ENCODE peak calls at places on chromosomes 3 and 15, in nine cellular contexts. One of them, this sample, is unnamed.

GRCh38 chr3:123072564-123072963 is 5.7 kb downstream of the PDIA5 start:
- DNase-seq in heart right ventricle: no peak
- DNase-seq in coronary artery: peak
- DNase-seq in BE2C: no peak
- DNase-seq in astrocyte: no peak
- DNase-seq in neural progenitor cell: no peak
- DNase-seq in endothelial cell: no peak
- DNase-seq in WTC11: no peak
- DNase-seq in CD8-positive, alpha-beta T cell: no peak
- DNase-seq in this sample: peak

GRCh38 chr3:15633159-15633558 is 31.6 kb downstream of the BTD start:
- DNase-seq in heart right ventricle: no peak
- DNase-seq in coronary artery: no peak
- DNase-seq in BE2C: no peak
- DNase-seq in astrocyte: no peak
- DNase-seq in neural progenitor cell: peak
- DNase-seq in endothelial cell: no peak
- DNase-seq in WTC11: no peak
- DNase-seq in CD8-positive, alpha-beta T cell: no peak
- DNase-seq in this sample: no peak

GRCh38 chr15:80732818-80733217 is 37.7 kb downstream of the ABHD17C start:
- DNase-seq in heart right ventricle: no peak
- DNase-seq in coronary artery: no peak
- DNase-seq in BE2C: no peak
- DNase-seq in astrocyte: no peak
- DNase-seq in neural progenitor cell: no peak
- DNase-seq in endothelial cell: no peak
- DNase-seq in WTC11: no peak
- DNase-seq in CD8-positive, alpha-beta T cell: no peak
- DNase-seq in this sample: no peak

GRCh38 chr15:95715919-95716318 is 614.6 kb upstream of the NR2F2 start:
- DNase-seq in heart right ventricle: no peak
- DNase-seq in coronary artery: no peak
- DNase-seq in BE2C: no peak
- DNase-seq in astrocyte: peak
- DNase-seq in neural progenitor cell: peak
- DNase-seq in endothelial cell: no peak
- DNase-seq in WTC11: peak
- DNase-seq in CD8-positive, alpha-beta T cell: no peak
- DNase-seq in this sample: no peak

GRCh38 chr15:84817461-84818081 is 415 bp downstream of the ALPK3 start:
- DNase-seq in heart right ventricle: no peak
- DNase-seq in coronary artery: peak
- DNase-seq in BE2C: no peak
- DNase-seq in astrocyte: no peak
- DNase-seq in neural progenitor cell: peak
- DNase-seq in endothelial cell: peak
- DNase-seq in WTC11: peak
- DNase-seq in CD8-positive, alpha-beta T cell: no peak
- DNase-seq in this sample: no peak

GRCh38 chr3:142586803-142587406 is 8.4 kb upstream of the ATR start:
- DNase-seq in heart right ventricle: no peak
- DNase-seq in coronary artery: no peak
- DNase-seq in BE2C: peak
- DNase-seq in astrocyte: peak
- DNase-seq in neural progenitor cell: peak
- DNase-seq in endothelial cell: peak
- DNase-seq in WTC11: no peak
- DNase-seq in CD8-positive, alpha-beta T cell: no peak
- DNase-seq in this sample: peak

GRCh38 chr3:139695007-139695406 is 17.2 kb upstream of the NMNAT3 start:
- DNase-seq in heart right ventricle: no peak
- DNase-seq in coronary artery: no peak
- DNase-seq in BE2C: no peak
- DNase-seq in astrocyte: no peak
- DNase-seq in neural progenitor cell: no peak
- DNase-seq in endothelial cell: no peak
- DNase-seq in WTC11: no peak
- DNase-seq in CD8-positive, alpha-beta T cell: no peak
- DNase-seq in this sample: no peak

GRCh38 chr3:129305592-129306091 is 27.0 kb downstream of the HMCES start:
- DNase-seq in heart right ventricle: peak
- DNase-seq in coronary artery: peak
- DNase-seq in BE2C: peak
- DNase-seq in astrocyte: peak
- DNase-seq in neural progenitor cell: peak
- DNase-seq in endothelial cell: peak
- DNase-seq in WTC11: peak
- DNase-seq in CD8-positive, alpha-beta T cell: no peak
- DNase-seq in this sample: no peak

GRCh38 chr15:62164500-62165028 is 521 bp downstream of the C2CD4B start:
- DNase-seq in heart right ventricle: peak
- DNase-seq in coronary artery: no peak
- DNase-seq in BE2C: no peak
- DNase-seq in astrocyte: no peak
- DNase-seq in neural progenitor cell: peak
- DNase-seq in endothelial cell: peak
- DNase-seq in WTC11: peak
- DNase-seq in CD8-positive, alpha-beta T cell: no peak
- DNase-seq in this sample: no peak

GRCh38 chr15:23038741-23039150 is 623 bp downstream of the TUBGCP5 start:
- DNase-seq in heart right ventricle: no peak
- DNase-seq in coronary artery: no peak
- DNase-seq in BE2C: no peak
- DNase-seq in astrocyte: peak
- DNase-seq in neural progenitor cell: no peak
- DNase-seq in endothelial cell: no peak
- DNase-seq in WTC11: no peak
- DNase-seq in CD8-positive, alpha-beta T cell: no peak
- DNase-seq in this sample: no peak

GRCh38 chr3:33250712-33251111 is 26.5 kb upstream of the FBXL2 start:
- DNase-seq in heart right ventricle: no peak
- DNase-seq in coronary artery: no peak
- DNase-seq in BE2C: no peak
- DNase-seq in astrocyte: peak
- DNase-seq in neural progenitor cell: no peak
- DNase-seq in endothelial cell: no peak
- DNase-seq in WTC11: no peak
- DNase-seq in CD8-positive, alpha-beta T cell: no peak
- DNase-seq in this sample: no peak

GRCh38 chr3:48709051-48709461 is 8.0 kb downstream of the IP6K2 start:
- DNase-seq in heart right ventricle: no peak
- DNase-seq in coronary artery: no peak
- DNase-seq in BE2C: no peak
- DNase-seq in astrocyte: peak
- DNase-seq in neural progenitor cell: no peak
- DNase-seq in endothelial cell: no peak
- DNase-seq in WTC11: no peak
- DNase-seq in CD8-positive, alpha-beta T cell: no peak
- DNase-seq in this sample: no peak

GRCh38 chr3:149371001-149371722 is 6.3 kb downstream of the TM4SF1 start:
- DNase-seq in heart right ventricle: no peak
- DNase-seq in coronary artery: no peak
- DNase-seq in BE2C: no peak
- DNase-seq in astrocyte: peak
- DNase-seq in neural progenitor cell: peak
- DNase-seq in endothelial cell: peak
- DNase-seq in WTC11: no peak
- DNase-seq in CD8-positive, alpha-beta T cell: no peak
- DNase-seq in this sample: no peak

GRCh38 chr15:29312387-29312786 is 42.8 kb upstream of the NSMCE3 start:
- DNase-seq in heart right ventricle: no peak
- DNase-seq in coronary artery: no peak
- DNase-seq in BE2C: no peak
- DNase-seq in astrocyte: peak
- DNase-seq in neural progenitor cell: no peak
- DNase-seq in endothelial cell: no peak
- DNase-seq in WTC11: no peak
- DNase-seq in CD8-positive, alpha-beta T cell: no peak
- DNase-seq in this sample: no peak

GRCh38 chr15:86444527-86444926 is 364.9 kb downstream of the AGBL1 start:
- DNase-seq in heart right ventricle: no peak
- DNase-seq in coronary artery: no peak
- DNase-seq in BE2C: no peak
- DNase-seq in astrocyte: no peak
- DNase-seq in neural progenitor cell: peak
- DNase-seq in endothelial cell: peak
- DNase-seq in WTC11: peak
- DNase-seq in CD8-positive, alpha-beta T cell: no peak
- DNase-seq in this sample: peak

DNA sequence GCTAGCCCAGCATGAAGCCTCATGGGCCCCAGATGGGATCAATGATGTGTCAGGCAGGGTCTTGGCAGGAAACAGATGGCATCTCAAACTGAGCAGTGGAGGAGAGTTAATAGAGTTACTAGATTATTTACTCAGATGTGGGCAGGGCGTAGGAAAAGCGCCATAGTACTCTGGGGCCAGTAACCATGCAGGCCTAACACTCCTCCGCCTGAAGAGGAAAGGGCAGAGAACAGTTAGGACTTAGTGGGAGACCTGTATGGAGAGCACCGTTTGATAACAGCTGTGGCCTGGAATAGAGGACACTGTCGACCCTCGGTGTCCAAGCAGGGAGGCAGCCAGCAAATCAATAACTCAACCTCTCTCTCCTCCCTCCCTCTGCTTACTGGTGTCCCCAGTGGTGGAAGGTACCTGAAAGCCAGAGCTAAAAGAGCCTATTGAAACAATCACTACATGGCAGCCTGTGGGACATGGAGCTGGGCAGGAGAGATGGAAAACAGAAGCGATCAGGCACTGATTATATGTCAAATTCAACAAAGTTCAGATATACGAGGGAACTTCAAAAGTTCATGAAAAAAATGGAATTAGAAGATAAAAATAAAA is 111.4 kb upstream of the CCNL1 start:
- DNase-seq in heart right ventricle: no peak
- DNase-seq in coronary artery: no peak
- DNase-seq in BE2C: no peak
- DNase-seq in astrocyte: no peak
- DNase-seq in neural progenitor cell: no peak
- DNase-seq in endothelial cell: no peak
- DNase-seq in WTC11: no peak
- DNase-seq in CD8-positive, alpha-beta T cell: no peak
- DNase-seq in this sample: no peak
- TF ChIP-seq CTCF in heart right ventricle: no peak
- TF ChIP-seq CTCF in coronary artery: no peak
- TF ChIP-seq CTCF in BE2C: no peak
- TF ChIP-seq CTCF in astrocyte: no peak
- TF ChIP-seq CTCF in neural progenitor cell: no peak
- TF ChIP-seq CTCF in endothelial cell: no peak
- TF ChIP-seq CTCF in WTC11: no peak
- TF ChIP-seq CTCF in CD8-positive, alpha-beta T cell: no peak
- TF ChIP-seq CTCF in this sample: no peak

DNA sequence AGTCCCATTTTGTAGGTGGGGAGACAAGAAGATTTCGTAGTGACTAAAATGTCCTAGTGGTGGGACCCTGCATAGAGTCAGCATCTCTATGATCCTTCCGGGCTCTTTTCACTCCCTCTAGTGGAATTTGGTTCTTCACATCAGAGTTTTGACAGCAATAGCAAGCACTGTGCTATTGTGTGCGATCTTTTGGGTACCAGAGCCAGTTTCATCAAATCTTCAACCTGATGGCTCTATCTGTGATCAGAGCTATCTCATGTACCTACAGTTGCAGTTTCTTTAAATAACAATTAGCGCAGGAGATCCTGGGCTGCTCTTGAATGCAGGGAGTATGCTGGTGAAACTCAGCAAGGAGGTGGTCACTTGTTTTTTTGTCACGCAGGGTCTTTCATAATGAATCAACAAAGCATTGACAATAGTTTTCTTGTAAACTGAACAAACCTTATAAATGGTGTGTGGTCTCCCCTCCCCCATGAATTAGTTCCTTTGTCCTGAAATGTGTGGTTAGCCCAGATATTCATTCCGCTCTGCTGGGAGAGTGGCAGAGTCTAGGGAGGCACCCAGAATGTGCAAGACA is 257.2 kb upstream of the SOX2 start:
- DNase-seq in heart right ventricle: no peak
- DNase-seq in coronary artery: no peak
- DNase-seq in BE2C: no peak
- DNase-seq in astrocyte: no peak
- DNase-seq in neural progenitor cell: peak
- DNase-seq in endothelial cell: no peak
- DNase-seq in WTC11: no peak
- DNase-seq in CD8-positive, alpha-beta T cell: no peak
- DNase-seq in this sample: no peak
- TF ChIP-seq CTCF in heart right ventricle: no peak
- TF ChIP-seq CTCF in coronary artery: no peak
- TF ChIP-seq CTCF in BE2C: peak
- TF ChIP-seq CTCF in astrocyte: no peak
- TF ChIP-seq CTCF in neural progenitor cell: peak
- TF ChIP-seq CTCF in endothelial cell: no peak
- TF ChIP-seq CTCF in WTC11: no peak
- TF ChIP-seq CTCF in CD8-positive, alpha-beta T cell: no peak
- TF ChIP-seq CTCF in this sample: no peak

GRCh38 chr3:66047321-66048050 is 8.8 kb upstream of the MAGI1 start:
- DNase-seq in heart right ventricle: no peak
- DNase-seq in coronary artery: peak
- DNase-seq in BE2C: no peak
- DNase-seq in astrocyte: peak
- DNase-seq in neural progenitor cell: no peak
- DNase-seq in endothelial cell: no peak
- DNase-seq in WTC11: no peak
- DNase-seq in CD8-positive, alpha-beta T cell: no peak
- DNase-seq in this sample: no peak
- TF ChIP-seq CTCF in heart right ventricle: no peak
- TF ChIP-seq CTCF in coronary artery: no peak
- TF ChIP-seq CTCF in BE2C: no peak
- TF ChIP-seq CTCF in astrocyte: no peak
- TF ChIP-seq CTCF in neural progenitor cell: no peak
- TF ChIP-seq CTCF in endothelial cell: no peak
- TF ChIP-seq CTCF in WTC11: no peak
- TF ChIP-seq CTCF in CD8-positive, alpha-beta T cell: no peak
- TF ChIP-seq CTCF in this sample: no peak

GRCh38 chr3:179853176-179853575 is 183.6 kb downstream of the PEX5L start:
- DNase-seq in heart right ventricle: no peak
- DNase-seq in coronary artery: no peak
- DNase-seq in BE2C: no peak
- DNase-seq in astrocyte: peak
- DNase-seq in neural progenitor cell: no peak
- DNase-seq in endothelial cell: no peak
- DNase-seq in WTC11: no peak
- DNase-seq in CD8-positive, alpha-beta T cell: no peak
- DNase-seq in this sample: no peak

DNA sequence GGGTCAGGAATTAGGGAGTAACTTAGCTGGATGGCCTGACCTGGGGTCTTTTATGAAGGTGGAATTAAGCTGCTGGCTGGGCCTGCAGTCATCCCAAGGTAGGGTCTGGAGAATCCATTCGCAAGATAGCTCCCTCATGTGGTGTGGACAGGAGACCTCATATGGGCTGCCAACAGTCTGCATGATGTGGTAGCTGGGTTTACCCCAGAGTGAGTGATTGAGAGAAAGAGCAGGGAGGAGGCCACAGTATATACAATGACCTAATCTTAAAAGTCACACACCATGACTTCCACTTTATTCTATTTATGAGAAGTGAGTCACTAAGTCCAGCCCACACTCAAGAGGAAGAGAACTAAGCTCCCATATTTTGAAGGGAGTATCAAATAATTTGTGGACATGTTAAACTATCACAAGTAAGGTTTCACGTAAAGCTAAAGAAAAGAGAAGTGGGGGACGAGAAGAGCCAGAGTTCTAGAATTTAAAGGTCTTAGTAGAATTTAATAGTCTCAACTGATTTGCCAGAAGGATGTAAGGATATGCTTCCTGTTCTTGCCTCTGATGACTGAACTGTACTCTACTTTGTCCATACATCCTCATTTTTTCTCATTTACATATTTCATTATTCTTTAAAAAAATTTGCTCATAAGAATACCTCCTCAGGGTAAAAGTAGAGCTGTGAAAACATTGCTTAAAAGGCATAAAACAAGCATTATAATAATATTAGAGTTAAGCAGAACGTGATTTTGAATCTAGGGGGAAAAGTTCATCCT is 184.4 kb downstream of the PEX5L start:
- DNase-seq in heart right ventricle: no peak
- DNase-seq in coronary artery: no peak
- DNase-seq in BE2C: peak
- DNase-seq in astrocyte: peak
- DNase-seq in neural progenitor cell: peak
- DNase-seq in endothelial cell: no peak
- DNase-seq in WTC11: peak
- DNase-seq in CD8-positive, alpha-beta T cell: no peak
- DNase-seq in this sample: no peak
- TF ChIP-seq CTCF in heart right ventricle: no peak
- TF ChIP-seq CTCF in coronary artery: no peak
- TF ChIP-seq CTCF in BE2C: peak
- TF ChIP-seq CTCF in astrocyte: peak
- TF ChIP-seq CTCF in neural progenitor cell: peak
- TF ChIP-seq CTCF in endothelial cell: no peak
- TF ChIP-seq CTCF in WTC11: no peak
- TF ChIP-seq CTCF in CD8-positive, alpha-beta T cell: no peak
- TF ChIP-seq CTCF in this sample: no peak

This sample was measured in DND-41.